ENCODE peak calls at places on chromosomes 16 and 17, in four cellular contexts. E is GM23248, S is PC-3, P is neural progenitor cell. B is an unnamed sample. For H3F3A, the result is how much of the 10 kb centered on the place peaks cover.

GRCh38 chr17:66431910-66432309 is 129.5 kb downstream of the PRKCA start:
- DNase-seq in E (peak), S (peak), P (no peak), B (no peak)

GRCh38 chr17:75003957-75004355 is 8.5 kb upstream of the MRPL58 start:
- DNase-seq in E (no peak), S (no peak), P (no peak), B (no peak)

GRCh38 chr16:50778284-50779163 is 36.6 kb downstream of the CYLD start:
- DNase-seq in E (no peak), S (no peak), P (no peak), B (no peak)

GRCh38 chr16:31916056-31916488 is 42.5 kb downstream of the ZNF267 start:
- DNase-seq in E (no peak), S (no peak), P (no peak), B (no peak)

GRCh38 chr17:39810939-39811728 is 53.0 kb downstream of the IKZF3 start:
- DNase-seq in E (no peak), S (no peak), P (no peak), B (no peak)

GRCh38 chr16:9053006-9053601 is 38.3 kb upstream of the HAPSTR1 start:
- DNase-seq in E (peak), S (peak), P (peak), B (no peak)

GRCh38 chr17:8481703-8482102 is 46.0 kb downstream of the NDEL1 start:
- DNase-seq in E (no peak), S (no peak), P (no peak), B (no peak)

GRCh38 chr17:17400070-17400469 is 76.7 kb upstream of the MED9 start:
- DNase-seq in E (no peak), S (no peak), P (no peak), B (no peak)

GRCh38 chr17:48207776-48208175 is 100.2 kb downstream of the SNX11 start:
- DNase-seq in E (no peak), S (no peak), P (no peak), B (no peak)

GRCh38 chr17:42743595-42744282 is 1.1 kb downstream of the EZH1 start:
- DNase-seq in E (no peak), S (no peak), P (no peak), B (no peak)

GRCh38 chr17:30278032-30278431 is 13.7 kb downstream of the BLMH start:
- DNase-seq in E (peak), S (peak), P (peak), B (no peak)

GRCh38 chr17:19341211-19341631 is 21.3 kb downstream of the B9D1 start:
- DNase-seq in E (no peak), S (no peak), P (no peak), B (no peak)

GRCh38 chr17:40329981-40330794 is 21.2 kb downstream of the RARA start:
- DNase-seq in E (peak), S (no peak), P (no peak), B (no peak)

GRCh38 chr16:49747654-49748053 is 108.3 kb downstream of the ZNF423 start:
- DNase-seq in E (no peak), S (no peak), P (no peak), B (no peak)

GRCh38 chr17:76556759-76557367 is 17.0 kb downstream of the PRCD start:
- DNase-seq in E (peak), S (peak), P (peak), B (peak)

GRCh38 chr17:3712811-3713463 is 10.8 kb upstream of the HASPIN start:
- DNase-seq in E (no peak), S (no peak), P (no peak), B (no peak)

GRCh38 chr16:56589141-56590039 is at the start of gene MT3:
- DNase-seq in E (peak), S (peak), P (peak), B (no peak)

GRCh38 chr17:51461578-51462004 is 201.2 kb downstream of the UTP18 start:
- DNase-seq in E (peak), S (peak), P (peak), B (peak)

GRCh38 chr17:79792984-79793923 is 3.6 kb downstream of the CBX8 start:
- DNase-seq in E (peak), S (no peak), P (peak), B (no peak)

GRCh38 chr17:77778636-77779524 is 179.6 kb upstream of the TNRC6C start:
- DNase-seq in E (peak), S (no peak), P (no peak), B (no peak)

GRCh38 chr16:4660454-4661007 is 32.8 kb upstream of the NUDT16L1 start:
- DNase-seq in E (peak), S (no peak), P (no peak), B (no peak)

GRCh38 chr16:68751160-68751559 is 14.1 kb downstream of the CDH1 start:
- DNase-seq in E (no peak), S (no peak), P (no peak), B (no peak)

GRCh38 chr16:58418601-58419000 is 26.3 kb downstream of the GINS3 start:
- DNase-seq in E (peak), S (peak), P (no peak), B (no peak)

GRCh38 chr16:89670496-89671431 is 13.1 kb downstream of the SPATA33 start:
- DNase-seq in E (peak), S (no peak), P (no peak), B (no peak)

GRCh38 chr16:20937736-20938135 is 37.2 kb downstream of the LYRM1 start:
- DNase-seq in E (no peak), S (peak), P (no peak), B (no peak)

GRCh38 chr16:77376358-77376757 is 58.5 kb downstream of the ADAMTS18 start:
- DNase-seq in E (peak), S (no peak), P (no peak), B (no peak)

GRCh38 chr16:74936902-74937560 is 47.9 kb downstream of the WDR59 start:
- DNase-seq in E (peak), S (peak), P (no peak), B (no peak)

GRCh38 chr17:67027031-67027628 is 17.2 kb upstream of the CACNG1 start:
- DNase-seq in E (peak), S (peak), P (no peak), B (no peak)

GRCh38 chr17:3738562-3739295 is 15.0 kb downstream of the HASPIN start:
- DNase-seq in E (peak), S (peak), P (peak), B (no peak)

GRCh38 chr17:78240012-78240655 is 8.7 kb downstream of the TMEM235 start:
- DNase-seq in E (no peak), S (no peak), P (no peak), B (no peak)

GRCh38 chr17:77451894-77452852 is 311.4 kb downstream of the SEC14L1 start:
- DNase-seq in E (peak), S (no peak), P (peak), B (no peak)

GRCh38 chr17:46915596-46915995 is 7.4 kb upstream of the GOSR2 start:
- DNase-seq in E (no peak), S (peak), P (no peak), B (no peak)

GRCh38 chr16:79307214-79307613 is 293.3 kb downstream of the MAF start:
- DNase-seq in E (no peak), S (no peak), P (no peak), B (no peak)

GRCh38 chr17:56819431-56820145 is 14.1 kb downstream of the C17orf67 start:
- DNase-seq in E (peak), S (peak), P (peak), B (peak)

GRCh38 chr17:73591278-73592078 is 52.8 kb downstream of the SDK2 start:
- DNase-seq in E (no peak), S (no peak), P (no peak), B (peak)

GRCh38 chr17:73593249-73593965 is 50.8 kb downstream of the SDK2 start:
- DNase-seq in E (no peak), S (no peak), P (no peak), B (no peak)

GRCh38 chr17:73592079-73592415 is 52.2 kb downstream of the SDK2 start:
- DNase-seq in E (no peak), S (no peak), P (no peak), B (no peak)

GRCh38 chr17:73594025-73594424 is 50.2 kb downstream of the SDK2 start:
- DNase-seq in E (no peak), S (no peak), P (peak), B (no peak)

GRCh38 chr17:73592531-73592961 is 51.7 kb downstream of the SDK2 start:
- DNase-seq in E (no peak), S (no peak), P (no peak), B (no peak)
- H3F3A ChIP-seq in E (under half), S (under half), P (under half), B (under half)

GRCh38 chr17:5248821-5249479 is 14.3 kb upstream of the SCIMP start:
- DNase-seq in E (no peak), S (no peak), P (no peak), B (no peak)
- H3K27ac ChIP-seq in E (no peak), S (no peak), P (no peak), B (no peak)

GRCh38 chr16:30458561-30459394 is 13.1 kb upstream of the SEPHS2 start:
- DNase-seq in E (no peak), S (no peak), P (no peak), B (no peak)

GRCh38 chr16:30457743-30458560 is 12.3 kb upstream of the SEPHS2 start:
- DNase-seq in E (no peak), S (no peak), P (no peak), B (no peak)

GRCh38 chr16:30457256-30457655 is 11.6 kb upstream of the SEPHS2 start:
- DNase-seq in E (no peak), S (no peak), P (no peak), B (no peak)

GRCh38 chr16:30459456-30459855 is 13.1 kb upstream of the ITGAL start:
- DNase-seq in E (no peak), S (no peak), P (no peak), B (no peak)

GRCh38 chr16:30456302-30456701 is 10.6 kb upstream of the SEPHS2 start:
- DNase-seq in E (no peak), S (no peak), P (no peak), B (no peak)
- H3F3A ChIP-seq in E (under half), S (under half), P (under half), B (under half)

DNA sequence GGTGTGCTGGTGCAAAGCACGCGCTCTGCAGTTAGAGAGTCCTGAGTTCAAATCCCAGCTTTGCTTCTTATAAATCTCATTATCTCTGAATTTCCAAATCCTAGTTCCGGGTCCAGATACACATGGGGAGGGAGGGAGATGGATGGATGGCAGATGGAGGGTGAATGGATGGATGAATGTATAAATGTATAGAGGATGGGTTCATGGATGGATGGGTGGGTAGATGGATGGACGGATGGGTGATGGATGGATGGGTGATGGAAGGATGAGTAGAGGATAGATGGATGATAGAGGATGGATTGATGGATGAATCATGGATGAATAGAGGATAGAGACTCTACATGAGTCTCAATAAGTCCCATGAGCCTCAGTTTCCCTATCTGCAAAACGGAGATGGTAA is 89.9 kb downstream of the MYH11 start:
- DNase-seq in E (no peak), S (no peak), P (no peak), B (no peak)
- H3K27ac ChIP-seq in E (no peak), S (no peak), P (no peak), B (no peak)

DNA sequence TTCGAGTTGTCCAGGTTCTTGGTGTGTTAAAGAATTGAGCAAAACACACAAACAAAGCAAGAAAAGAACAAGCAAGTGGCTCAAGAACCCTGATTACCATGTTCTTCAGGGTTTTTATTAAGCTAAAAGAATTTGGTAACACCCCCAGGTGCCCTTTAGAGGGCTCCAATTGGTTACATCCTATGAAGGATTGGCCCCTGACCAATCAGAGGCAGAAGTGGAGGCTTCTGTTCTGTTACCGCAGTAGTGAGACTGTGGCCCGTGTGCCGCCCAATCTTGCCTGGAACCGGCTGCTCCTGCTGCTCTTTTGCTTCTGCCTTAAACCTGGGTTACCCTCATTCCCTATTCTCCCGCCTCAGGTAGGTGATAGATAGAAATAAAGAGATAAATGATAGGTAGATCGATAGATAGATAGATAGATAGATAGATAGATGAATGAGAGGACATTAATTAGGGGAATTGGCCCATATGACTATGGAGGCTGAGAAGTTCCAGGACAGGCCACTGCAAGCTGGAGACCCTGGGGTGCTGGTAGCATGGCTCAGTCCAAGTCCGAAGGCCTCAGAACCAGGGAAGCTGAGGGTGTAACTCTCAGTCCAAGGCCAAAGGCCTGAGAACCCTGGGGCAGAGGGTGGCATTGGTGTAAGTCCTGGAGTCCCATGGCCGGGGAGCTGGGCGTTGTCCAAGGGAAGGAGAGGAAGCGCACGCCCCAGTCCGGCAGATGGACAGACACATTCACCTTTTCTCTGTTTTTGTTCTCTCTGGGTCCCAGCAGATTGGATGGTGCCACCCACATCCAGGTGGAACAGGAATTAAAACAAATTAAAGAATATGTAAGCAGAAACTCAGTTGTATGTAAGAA is 3.5 kb upstream of the CA5A start:
- DNase-seq in E (no peak), S (no peak), P (no peak), B (no peak)
- H3F3A ChIP-seq in E (under half), S (under half), P (under half), B (under half)

DNA sequence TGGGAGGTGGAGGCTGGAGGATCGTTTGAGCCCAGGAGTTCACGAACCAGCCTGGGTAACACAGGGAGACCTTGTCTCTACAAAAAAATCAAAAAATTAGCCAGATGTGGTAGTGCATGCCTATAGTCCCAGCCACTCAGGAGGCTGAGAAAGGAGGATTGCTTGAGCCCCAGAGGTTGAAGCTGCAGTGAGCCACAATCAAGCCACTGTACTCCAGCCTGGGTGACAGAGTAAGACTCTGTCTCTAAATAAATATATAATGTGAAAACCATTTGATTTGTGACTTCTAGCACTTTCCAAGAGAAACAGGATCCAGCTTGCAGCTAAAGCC is 459.1 kb downstream of the SOX9 start:
- DNase-seq in E (no peak), S (no peak), P (no peak), B (no peak)
- H3K27ac ChIP-seq in E (no peak), S (peak), P (no peak), B (no peak)

DNA sequence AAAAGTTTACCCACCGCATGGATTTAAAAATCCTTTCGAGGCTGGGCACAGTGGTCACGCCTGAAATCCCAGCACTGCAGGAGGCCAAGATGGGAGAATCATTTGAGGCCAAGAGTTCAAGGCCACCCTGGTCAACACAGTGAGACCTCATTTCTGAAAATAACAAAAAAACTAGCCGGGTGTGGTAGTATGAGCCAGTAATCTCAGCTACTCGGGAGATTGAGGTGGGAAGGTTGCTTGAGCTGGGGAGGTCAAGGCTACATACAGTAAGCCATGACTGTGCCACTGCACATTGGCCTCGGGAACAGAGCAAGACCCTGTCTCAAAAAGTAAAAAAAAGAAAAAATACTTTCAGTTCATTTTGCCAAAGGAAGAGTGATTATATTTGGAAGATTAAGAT is 12.7 kb downstream of the GNA13 start:
- DNase-seq in E (no peak), S (no peak), P (no peak), B (no peak)
- H3F3A ChIP-seq in E (under half), S (under half), P (under half), B (under half)

GRCh38 chr17:41666336-41666680 is 22.4 kb upstream of the EIF1 start:
- DNase-seq in E (peak), S (peak), P (peak), B (peak)

GRCh38 chr17:41664172-41664457 is 24.6 kb upstream of the EIF1 start:
- DNase-seq in E (no peak), S (no peak), P (no peak), B (no peak)

GRCh38 chr17:41665566-41666335 is 22.9 kb upstream of the EIF1 start:
- DNase-seq in E (peak), S (peak), P (peak), B (peak)

GRCh38 chr17:41664587-41665565 is 23.8 kb upstream of the EIF1 start:
- DNase-seq in E (no peak), S (no peak), P (no peak), B (no peak)

DNA sequence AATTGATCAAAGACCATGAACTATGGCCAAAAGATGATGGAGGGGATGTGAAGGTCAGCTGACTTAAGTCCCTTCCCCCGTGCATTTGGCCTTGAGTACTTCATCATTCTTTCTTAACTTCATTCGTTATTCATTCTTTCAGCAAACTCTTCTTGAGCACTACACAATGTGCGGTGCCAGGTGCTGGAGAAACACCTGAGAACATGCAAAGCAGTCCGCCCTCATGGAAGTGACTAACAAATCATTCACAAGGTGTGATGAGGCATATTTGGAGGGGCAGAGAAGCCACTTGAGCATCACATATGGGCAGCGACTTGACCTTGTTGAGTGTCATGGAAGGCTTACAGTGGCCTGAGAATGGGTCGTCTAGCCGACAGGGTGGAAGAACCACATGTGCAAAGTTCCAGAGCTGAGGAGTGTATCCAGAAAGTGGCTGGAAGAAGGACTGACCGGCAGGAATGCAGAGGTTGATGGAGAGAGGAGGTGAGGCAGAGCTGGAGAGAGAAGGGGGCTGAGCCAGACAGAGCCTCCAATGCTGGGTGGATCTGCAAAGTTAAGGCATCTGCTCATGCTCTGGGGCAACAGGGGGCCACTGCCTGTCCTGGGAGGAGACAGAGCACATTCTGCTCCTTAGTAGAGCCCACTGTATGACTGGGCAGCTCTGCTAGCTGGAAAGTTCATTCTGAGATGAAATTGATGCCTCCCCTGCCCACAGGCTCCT is 25.1 kb upstream of the EIF1 start:
- DNase-seq in E (no peak), S (no peak), P (no peak), B (no peak)
- H3K27ac ChIP-seq in E (no peak), S (no peak), P (no peak), B (no peak)

GRCh38 chr16:70754371-70754770 is 46.6 kb downstream of the VAC14 start:
- DNase-seq in E (no peak), S (no peak), P (no peak), B (no peak)
- H3F3A ChIP-seq in E (under half), S (under half), P (under half), B (under half)

B was measured in MM.1S.